ENCODE peak calls at places on chromosome 4, in four cellular contexts. One of them, this sample, is unnamed.
A peak's percentile ranks its signal among the peaks of the same experiment; 100 is the strongest.

GRCh38 chr4:174592985-174593335 is 70.7 kb upstream of the HPGD start:
- DNase-seq in PC-9: no peak
- DNase-seq in mammary epithelial cell: peak; percentile 17
- DNase-seq in neural progenitor cell: no peak
- DNase-seq in this sample: no peak

GRCh38 chr4:155001229-155001628 is 207.2 kb upstream of the NPY2R start:
- DNase-seq in PC-9: no peak
- DNase-seq in mammary epithelial cell: no peak
- DNase-seq in neural progenitor cell: no peak
- DNase-seq in this sample: no peak

GRCh38 chr4:80990851-80991250 is 39.7 kb upstream of the BMP3 start:
- DNase-seq in PC-9: no peak
- DNase-seq in mammary epithelial cell: no peak
- DNase-seq in neural progenitor cell: peak; percentile 42
- DNase-seq in this sample: no peak

GRCh38 chr4:26787461-26788340 is 72.9 kb upstream of the STIM2 start:
- DNase-seq in PC-9: peak; percentile 56
- DNase-seq in mammary epithelial cell: peak; percentile 85
- DNase-seq in neural progenitor cell: peak; percentile 60
- DNase-seq in this sample: peak; percentile 25

GRCh38 chr4:148782284-148782683 is 340.1 kb upstream of the NR3C2 start:
- DNase-seq in PC-9: peak; percentile 69
- DNase-seq in mammary epithelial cell: no peak
- DNase-seq in neural progenitor cell: peak; percentile 65
- DNase-seq in this sample: no peak

GRCh38 chr4:1674682-1675081 is 9.4 kb downstream of the FAM53A start:
- DNase-seq in PC-9: no peak
- DNase-seq in mammary epithelial cell: no peak
- DNase-seq in neural progenitor cell: no peak
- DNase-seq in this sample: no peak

GRCh38 chr4:7337196-7338058 is 97.3 kb downstream of the PSAPL1 start:
- DNase-seq in PC-9: no peak
- DNase-seq in mammary epithelial cell: no peak
- DNase-seq in neural progenitor cell: no peak
- DNase-seq in this sample: no peak

GRCh38 chr4:174334628-174335027 is 50.9 kb downstream of the CEP44 start:
- DNase-seq in PC-9: no peak
- DNase-seq in mammary epithelial cell: peak; percentile 93
- DNase-seq in neural progenitor cell: no peak
- DNase-seq in this sample: no peak

GRCh38 chr4:26252349-26252748 is 68.5 kb upstream of the RBPJ start:
- DNase-seq in PC-9: peak; percentile 69
- DNase-seq in mammary epithelial cell: no peak
- DNase-seq in neural progenitor cell: no peak
- DNase-seq in this sample: no peak

GRCh38 chr4:39631700-39632079 is 7.0 kb downstream of the SMIM14 start:
- DNase-seq in PC-9: no peak
- DNase-seq in mammary epithelial cell: no peak
- DNase-seq in neural progenitor cell: no peak
- DNase-seq in this sample: no peak

GRCh38 chr4:166087569-166087968 is 214.5 kb downstream of the TLL1 start:
- DNase-seq in PC-9: no peak
- DNase-seq in mammary epithelial cell: no peak
- DNase-seq in neural progenitor cell: no peak
- DNase-seq in this sample: no peak

GRCh38 chr4:176034936-176035335 is 30.7 kb upstream of the WDR17 start:
- DNase-seq in PC-9: no peak
- DNase-seq in mammary epithelial cell: no peak
- DNase-seq in neural progenitor cell: no peak
- DNase-seq in this sample: no peak

GRCh38 chr4:69601065-69601464 is 38.4 kb downstream of the UGT2A2 start:
- DNase-seq in PC-9: no peak
- DNase-seq in mammary epithelial cell: no peak
- DNase-seq in neural progenitor cell: no peak
- DNase-seq in this sample: no peak

GRCh38 chr4:184818216-184818564 is 7.6 kb downstream of the ACSL1 start:
- DNase-seq in PC-9: no peak
- DNase-seq in mammary epithelial cell: no peak
- DNase-seq in neural progenitor cell: no peak
- DNase-seq in this sample: no peak

GRCh38 chr4:140870427-140870826 is 114.2 kb upstream of the TBC1D9 start:
- DNase-seq in PC-9: no peak
- DNase-seq in mammary epithelial cell: no peak
- DNase-seq in neural progenitor cell: no peak
- DNase-seq in this sample: no peak

GRCh38 chr4:168724243-168724642 is 227.4 kb downstream of the PALLD start:
- DNase-seq in PC-9: no peak
- DNase-seq in mammary epithelial cell: no peak
- DNase-seq in neural progenitor cell: no peak
- DNase-seq in this sample: no peak

GRCh38 chr4:185640809-185641675 is 105.7 kb upstream of the PDLIM3 start:
- DNase-seq in PC-9: no peak
- DNase-seq in mammary epithelial cell: peak; percentile 50
- DNase-seq in neural progenitor cell: peak; percentile 81
- DNase-seq in this sample: peak; percentile 59

GRCh38 chr4:47713156-47713834 is 124.6 kb downstream of the CORIN start:
- DNase-seq in PC-9: no peak
- DNase-seq in mammary epithelial cell: no peak
- DNase-seq in neural progenitor cell: no peak
- DNase-seq in this sample: no peak

GRCh38 chr4:27094785-27095184 is 234.1 kb downstream of the STIM2 start:
- DNase-seq in PC-9: no peak
- DNase-seq in mammary epithelial cell: no peak
- DNase-seq in neural progenitor cell: no peak
- DNase-seq in this sample: peak; percentile 98

GRCh38 chr4:123986268-123986798 is 589.7 kb downstream of the SPRY1 start:
- DNase-seq in PC-9: peak; percentile 15
- DNase-seq in mammary epithelial cell: peak; percentile 76
- DNase-seq in neural progenitor cell: no peak
- DNase-seq in this sample: no peak

GRCh38 chr4:184267673-184268573 is 50.2 kb upstream of the ENPP6 start:
- DNase-seq in PC-9: peak; percentile 45
- DNase-seq in mammary epithelial cell: peak; percentile 86
- DNase-seq in neural progenitor cell: no peak
- DNase-seq in this sample: peak; percentile 35

GRCh38 chr4:39526810-39527295 is 386 bp downstream of the UGDH start:
- DNase-seq in PC-9: no peak
- DNase-seq in mammary epithelial cell: no peak
- DNase-seq in neural progenitor cell: peak; percentile 29
- DNase-seq in this sample: no peak

GRCh38 chr4:175444512-175444911 is 367.6 kb downstream of the GPM6A start:
- DNase-seq in PC-9: peak; percentile 27
- DNase-seq in mammary epithelial cell: no peak
- DNase-seq in neural progenitor cell: no peak
- DNase-seq in this sample: no peak

GRCh38 chr4:184731056-184731455 is 2.8 kb downstream of the CENPU start:
- DNase-seq in PC-9: no peak
- DNase-seq in mammary epithelial cell: no peak
- DNase-seq in neural progenitor cell: peak; percentile 61
- DNase-seq in this sample: no peak

GRCh38 chr4:150867148-150867547 is 147.9 kb downstream of the LRBA start:
- DNase-seq in PC-9: peak; percentile 5
- DNase-seq in mammary epithelial cell: peak; percentile 72
- DNase-seq in neural progenitor cell: peak; percentile 91
- DNase-seq in this sample: peak; percentile 76

GRCh38 chr4:76748649-76749048 is 149.3 kb downstream of the SOWAHB start:
- DNase-seq in PC-9: peak; percentile 22
- DNase-seq in mammary epithelial cell: no peak
- DNase-seq in neural progenitor cell: peak; percentile 51
- DNase-seq in this sample: peak; percentile 70
- TF ChIP-seq CTCF in PC-9: no peak
- TF ChIP-seq CTCF in mammary epithelial cell: peak; percentile 48
- TF ChIP-seq CTCF in neural progenitor cell: peak; percentile 52
- TF ChIP-seq CTCF in this sample: peak; percentile 69

GRCh38 chr4:73222466-73223257 is 35.9 kb downstream of the ANKRD17 start:
- DNase-seq in PC-9: peak; percentile 31
- DNase-seq in mammary epithelial cell: peak; percentile 90
- DNase-seq in neural progenitor cell: peak; percentile 60
- DNase-seq in this sample: peak; percentile 93
- H3K4me3 ChIP-seq in PC-9: peak overlapping the region; percentile 60
- H3K4me3 ChIP-seq in mammary epithelial cell: peak overlapping the region; percentile 86
- H3K4me3 ChIP-seq in neural progenitor cell: peak overlapping the region; percentile 34
- H3K4me3 ChIP-seq in this sample: peak overlapping the region; percentile 67

GRCh38 chr4:87543835-87544461 is 14.8 kb upstream of the SPARCL1 start:
- DNase-seq in PC-9: no peak
- DNase-seq in mammary epithelial cell: peak; percentile 49
- DNase-seq in neural progenitor cell: peak; percentile 64
- DNase-seq in this sample: no peak
- TF ChIP-seq CTCF in PC-9: peak; percentile 64
- TF ChIP-seq CTCF in mammary epithelial cell: peak; percentile 75
- TF ChIP-seq CTCF in neural progenitor cell: peak; percentile 73
- TF ChIP-seq CTCF in this sample: peak; percentile 64

GRCh38 chr4:153490985-153491483 is 24.9 kb downstream of the TMEM131L start:
- DNase-seq in PC-9: no peak
- DNase-seq in mammary epithelial cell: no peak
- DNase-seq in neural progenitor cell: no peak
- DNase-seq in this sample: no peak

GRCh38 chr4:153486281-153487151 is 20.4 kb downstream of the TMEM131L start:
- DNase-seq in PC-9: peak; percentile 61
- DNase-seq in mammary epithelial cell: peak; percentile 97
- DNase-seq in neural progenitor cell: peak; percentile 36
- DNase-seq in this sample: peak; percentile 98

GRCh38 chr4:153488719-153489384 is 22.7 kb downstream of the TMEM131L start:
- DNase-seq in PC-9: no peak
- DNase-seq in mammary epithelial cell: peak; percentile 72
- DNase-seq in neural progenitor cell: peak; percentile 33
- DNase-seq in this sample: no peak

GRCh38 chr4:153488006-153488718 is 22.0 kb downstream of the TMEM131L start:
- DNase-seq in PC-9: no peak
- DNase-seq in mammary epithelial cell: peak; percentile 69
- DNase-seq in neural progenitor cell: no peak
- DNase-seq in this sample: no peak

GRCh38 chr4:153489856-153490558 is 23.8 kb downstream of the TMEM131L start:
- DNase-seq in PC-9: no peak
- DNase-seq in mammary epithelial cell: no peak
- DNase-seq in neural progenitor cell: no peak
- DNase-seq in this sample: no peak
- H3K4me3 ChIP-seq in PC-9: no peak overlapping the region
- H3K4me3 ChIP-seq in mammary epithelial cell: no peak overlapping the region
- H3K4me3 ChIP-seq in neural progenitor cell: no peak overlapping the region
- H3K4me3 ChIP-seq in this sample: no peak overlapping the region

DNA sequence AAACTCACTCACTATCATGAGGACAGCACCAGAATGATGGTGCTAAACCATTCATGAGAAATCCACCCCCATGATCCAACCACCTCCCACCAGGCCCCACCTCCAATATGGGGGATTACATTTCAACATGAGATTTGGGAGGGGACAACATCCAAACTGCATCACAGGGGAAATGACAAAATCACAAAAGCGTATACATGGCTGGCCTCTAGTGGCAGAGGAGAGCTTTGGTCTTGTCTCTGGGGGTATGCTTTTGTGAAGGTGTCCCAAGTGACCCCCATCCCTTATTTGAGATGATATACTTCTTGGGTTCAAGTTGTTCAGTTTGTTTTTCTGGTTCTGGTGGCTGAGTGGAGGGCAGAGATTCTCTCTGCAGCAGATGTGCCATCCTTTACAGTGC is 8.5 kb upstream of the SETD7 start:
- DNase-seq in PC-9: no peak
- DNase-seq in mammary epithelial cell: no peak
- DNase-seq in neural progenitor cell: no peak
- DNase-seq in this sample: no peak
- TF ChIP-seq CTCF in PC-9: no peak
- TF ChIP-seq CTCF in mammary epithelial cell: peak; percentile 17
- TF ChIP-seq CTCF in neural progenitor cell: peak; percentile 30
- TF ChIP-seq CTCF in this sample: no peak

GRCh38 chr4:110477836-110478235 is 1.9 kb downstream of the ENPEP start:
- DNase-seq in PC-9: no peak
- DNase-seq in mammary epithelial cell: no peak
- DNase-seq in neural progenitor cell: no peak
- DNase-seq in this sample: no peak
- H3K4me3 ChIP-seq in PC-9: no peak overlapping the region
- H3K4me3 ChIP-seq in mammary epithelial cell: no peak overlapping the region
- H3K4me3 ChIP-seq in neural progenitor cell: no peak overlapping the region
- H3K4me3 ChIP-seq in this sample: no peak overlapping the region

DNA sequence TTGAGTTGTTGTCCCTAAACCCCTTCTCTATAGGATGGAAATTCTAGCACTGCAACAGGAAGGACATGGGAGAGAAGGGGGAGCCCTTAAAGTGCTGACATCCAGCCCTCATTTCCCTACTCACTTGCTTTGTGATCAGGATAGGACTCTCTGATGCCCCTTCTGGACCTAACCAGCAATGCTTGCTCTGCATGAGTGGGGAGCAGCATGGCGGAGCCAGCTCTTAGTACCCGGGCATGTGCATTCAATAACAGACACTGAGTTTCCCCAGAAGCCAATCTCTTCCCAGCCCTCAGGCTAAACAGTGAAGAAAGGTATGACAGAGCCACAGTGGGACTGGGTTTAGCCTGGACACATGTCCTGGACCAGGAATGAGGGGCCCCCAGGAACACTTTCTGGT is 14.0 kb downstream of the SOD3 start:
- DNase-seq in PC-9: no peak
- DNase-seq in mammary epithelial cell: no peak
- DNase-seq in neural progenitor cell: peak; percentile 31
- DNase-seq in this sample: no peak
- TF ChIP-seq CTCF in PC-9: no peak
- TF ChIP-seq CTCF in mammary epithelial cell: peak; percentile 19
- TF ChIP-seq CTCF in neural progenitor cell: peak; percentile 41
- TF ChIP-seq CTCF in this sample: peak; percentile 2

DNA sequence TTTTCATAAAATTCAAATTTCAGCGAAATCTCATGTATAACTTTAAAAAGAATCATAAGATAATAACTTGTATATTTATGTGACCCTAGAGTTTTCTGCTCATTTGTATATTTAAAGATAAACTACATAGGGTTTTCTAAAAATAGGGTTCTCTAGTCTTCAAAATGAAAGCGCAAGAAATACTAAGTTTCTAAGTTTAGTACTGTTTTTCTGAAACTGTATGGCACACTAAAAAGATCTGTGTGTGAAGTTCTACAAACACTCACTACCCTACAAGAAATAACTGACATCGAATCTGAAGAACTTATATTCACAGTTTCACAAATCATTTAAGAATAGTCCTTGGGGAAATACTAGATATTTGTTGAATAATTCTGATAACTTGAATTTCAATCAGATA is 38.7 kb upstream of the NDST4 start:
- DNase-seq in PC-9: no peak
- DNase-seq in mammary epithelial cell: no peak
- DNase-seq in neural progenitor cell: no peak
- DNase-seq in this sample: no peak
- H3K4me3 ChIP-seq in PC-9: no peak overlapping the region
- H3K4me3 ChIP-seq in mammary epithelial cell: no peak overlapping the region
- H3K4me3 ChIP-seq in neural progenitor cell: no peak overlapping the region
- H3K4me3 ChIP-seq in this sample: no peak overlapping the region

GRCh38 chr4:188714488-188714887 is 575.2 kb downstream of the TRIML1 start:
- DNase-seq in PC-9: no peak
- DNase-seq in mammary epithelial cell: no peak
- DNase-seq in neural progenitor cell: no peak
- DNase-seq in this sample: no peak

GRCh38 chr4:188714907-188715306 is 575.7 kb downstream of the TRIML1 start:
- DNase-seq in PC-9: no peak
- DNase-seq in mammary epithelial cell: peak; percentile 82
- DNase-seq in neural progenitor cell: no peak
- DNase-seq in this sample: no peak

GRCh38 chr4:188722911-188723310 is 583.7 kb downstream of the TRIML1 start:
- DNase-seq in PC-9: no peak
- DNase-seq in mammary epithelial cell: no peak
- DNase-seq in neural progenitor cell: no peak
- DNase-seq in this sample: no peak

GRCh38 chr4:188719794-188720193 is 580.6 kb downstream of the TRIML1 start:
- DNase-seq in PC-9: no peak
- DNase-seq in mammary epithelial cell: no peak
- DNase-seq in neural progenitor cell: no peak
- DNase-seq in this sample: no peak
- TF ChIP-seq CTCF in PC-9: peak; percentile 28
- TF ChIP-seq CTCF in mammary epithelial cell: no peak
- TF ChIP-seq CTCF in neural progenitor cell: peak; percentile 42
- TF ChIP-seq CTCF in this sample: no peak

This sample was measured in LNCaP clone FGC.